ENCODE peak calls at places on chromosomes 2 and 18, in eight cellular contexts. B is NCI-H774; Z is AG08396; T is WTC11; A is activated CD8-positive, alpha-beta memory T cell treated with anti-CD3 and anti-CD28 coated beads for 48 hours; H is cardiac muscle cell; Q is activated T-cell treated with anti-CD3 and anti-CD28 coated beads, Interleukin-2, amount 50 U/mL, for 72 hours; O is activated T-helper 1 cell treated with Interleukin-2 at 50 U/mL for 16 hours. I is an unnamed sample.
A peak's percentile ranks its signal among the peaks of the same experiment; 100 is the strongest.

GRCh38 chr2:20472569-20472968 is 25.7 kb downstream of the RHOB start:
- DNase-seq in B (no peak), Q (no peak), T (no peak), Z (no peak), H (no peak), O (no peak), A (no peak), I (no peak)

GRCh38 chr2:69012310-69013122 is 463 bp upstream of the ANTXR1 start:
- DNase-seq in T (no peak), Q (peak; percentile 55), Z (peak; percentile 81), B (no peak), A (no peak), O (peak; percentile 7), H (peak; percentile 75), I (no peak)

GRCh38 chr18:808086-808485 is 4.0 kb downstream of the YES1 start:
- DNase-seq in Q (no peak), T (no peak), Z (peak; percentile 24), A (no peak), B (peak; percentile 7), H (peak; percentile 15), O (no peak), I (no peak)

GRCh38 chr18:32552421-32553030 is 81.8 kb upstream of the GAREM1 start:
- DNase-seq in A (no peak), Q (peak; percentile 65), O (peak; percentile 7), Z (peak; percentile 58), B (peak; percentile 76), T (peak; percentile 67), H (peak; percentile 73), I (peak; percentile 82)

GRCh38 chr2:213980883-213981282 is 430.0 kb upstream of the VWC2L start:
- DNase-seq in Q (no peak), T (no peak), B (no peak), H (no peak), O (no peak), A (no peak), Z (no peak), I (no peak)

GRCh38 chr2:213065583-213066444 is 85.6 kb downstream of the IKZF2 start:
- DNase-seq in O (no peak), B (peak; percentile 12), Q (peak; percentile 4), T (peak; percentile 31), A (no peak), Z (peak; percentile 20), H (peak; percentile 82), I (no peak)

GRCh38 chr18:28715206-28715605 is 538.3 kb upstream of the CDH2 start:
- DNase-seq in Z (no peak), T (no peak), A (no peak), B (no peak), O (no peak), H (no peak), Q (no peak), I (no peak)

GRCh38 chr2:20128506-20129319 is 77.3 kb upstream of the LAPTM4A start:
- DNase-seq in Z (no peak), O (no peak), A (no peak), Q (no peak), T (no peak), H (no peak), B (no peak), I (no peak)

GRCh38 chr2:176162911-176163654 is 6.0 kb downstream of the HOXD3 start:
- DNase-seq in H (no peak), A (no peak), Q (no peak), O (no peak), B (no peak), Z (no peak), T (no peak), I (no peak)